ENCODE peak calls at places on chromosomes 1 and 21, in four cellular contexts. G is PC-3, Y is lower lobe of right lung, Q is AG04450. U is an unnamed sample.
A peak's percentile ranks its signal among the peaks of the same experiment; 100 is the strongest.

GRCh38 chr1:186535388-186536133 is 74.6 kb upstream of the PDC start:
- DNase-seq in G (peak; percentile 92), Y (no peak), Q (peak; percentile 73), U (peak; percentile 97)

GRCh38 chr1:228276901-228277490 is 69.2 kb downstream of the OBSCN start:
- DNase-seq in G (no peak), Y (peak; percentile 45), Q (no peak), U (no peak)

GRCh38 chr1:109050228-109050995 is 8.5 kb upstream of the WDR47 start:
- DNase-seq in G (peak; percentile 34), Y (no peak), Q (no peak), U (peak; percentile 95)

GRCh38 chr1:17065667-17066066 is 11.8 kb upstream of the SDHB start:
- DNase-seq in G (no peak), Y (no peak), Q (no peak), U (no peak)

GRCh38 chr1:234602334-234603220 is 7.4 kb downstream of the IRF2BP2 start:
- DNase-seq in G (peak; percentile 88), Y (no peak), Q (peak; percentile 86), U (peak; percentile 98)

GRCh38 chr1:201676061-201676644 is 137.2 kb downstream of the NAV1 start:
- DNase-seq in G (no peak), Y (peak; percentile 56), Q (no peak), U (no peak)

GRCh38 chr1:111442457-111442856 is 6.6 kb downstream of the WDR77 start:
- DNase-seq in G (no peak), Y (no peak), Q (no peak), U (no peak)

GRCh38 chr1:112536561-112536960 is 27.8 kb downstream of the WNT2B start:
- DNase-seq in G (no peak), Y (no peak), Q (no peak), U (no peak)

GRCh38 chr21:46159390-46159789 is 4.0 kb upstream of the FTCD start:
- DNase-seq in G (no peak), Y (no peak), Q (no peak), U (no peak)

GRCh38 chr1:8733463-8733862 is 84.0 kb downstream of the RERE start:
- DNase-seq in G (peak; percentile 83), Y (no peak), Q (no peak), U (peak; percentile 89)

GRCh38 chr1:76238094-76238551 is 163.6 kb downstream of the ST6GALNAC3 start:
- DNase-seq in G (no peak), Y (no peak), Q (no peak), U (no peak)

GRCh38 chr1:145927916-145928647 is 798 bp upstream of the RBM8A start:
- DNase-seq in G (no peak), Y (no peak), Q (no peak), U (no peak)

GRCh38 chr1:12047120-12047876 is 15.8 kb upstream of the TNFRSF8 start:
- DNase-seq in G (no peak), Y (no peak), Q (no peak), U (no peak)

GRCh38 chr1:195580988-195581387 is 1027.3 kb downstream of the KCNT2 start:
- DNase-seq in G (peak; percentile 8), Y (no peak), Q (no peak), U (no peak)

GRCh38 chr1:103109291-103109920 is 1.1 kb upstream of the COL11A1 start:
- DNase-seq in G (no peak), Y (no peak), Q (no peak), U (no peak)

GRCh38 chr1:228081144-228081543 is 1.4 kb upstream of the ARF1 start:
- DNase-seq in G (no peak), Y (peak; percentile 32), Q (no peak), U (no peak)

GRCh38 chr21:31957631-31958030 is 84.8 kb downstream of the HUNK start:
- DNase-seq in G (no peak), Y (no peak), Q (no peak), U (no peak)

GRCh38 chr1:20578062-20578461 is 10.8 kb upstream of the CDA start:
- DNase-seq in G (peak; percentile 91), Y (no peak), Q (no peak), U (peak; percentile 86)

GRCh38 chr1:19643602-19644419 is at the start of gene NBL1:
- DNase-seq in G (peak; percentile 62), Y (no peak), Q (no peak), U (peak; percentile 26)

GRCh38 chr1:9317591-9318331 is 25.1 kb downstream of the SPSB1 start:
- DNase-seq in G (peak; percentile 37), Y (no peak), Q (no peak), U (no peak)

GRCh38 chr1:2214541-2215241 is 13.4 kb upstream of the SKI start:
- DNase-seq in G (no peak), Y (peak; percentile 64), Q (no peak), U (no peak)

GRCh38 chr1:54086754-54087153 is 33.3 kb downstream of the TCEANC2 start:
- DNase-seq in G (no peak), Y (no peak), Q (no peak), U (no peak)

GRCh38 chr1:155596864-155597263 is 13.2 kb upstream of the MSTO1 start:
- DNase-seq in G (no peak), Y (no peak), Q (no peak), U (no peak)

DNA sequence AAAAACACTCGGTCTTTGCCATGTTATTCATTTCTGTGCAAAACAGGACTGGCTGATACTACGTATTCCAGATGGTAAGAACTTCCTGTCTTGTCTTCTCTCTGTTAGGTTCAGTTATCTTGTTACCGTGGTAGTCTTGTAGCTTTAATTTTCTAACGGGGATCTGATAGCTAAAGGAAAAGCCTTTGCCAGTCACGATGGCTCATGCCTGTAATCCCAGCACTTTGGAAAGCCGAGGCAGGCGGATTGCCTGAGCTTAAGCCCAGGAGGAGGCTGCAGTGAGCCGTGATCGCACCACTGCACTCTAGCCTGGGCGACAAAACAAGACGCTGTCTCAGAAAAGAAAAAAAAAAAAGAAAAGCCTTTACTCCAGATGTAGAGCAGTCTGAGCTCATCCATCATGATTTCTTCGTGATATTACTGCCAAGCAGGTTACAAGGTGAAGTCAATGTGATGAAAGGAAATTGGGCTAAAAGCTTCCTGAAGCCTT is 11.1 kb upstream of the MSTO1 start:
- DNase-seq in G (no peak), Y (no peak), Q (no peak), U (peak; percentile 5)
- H3K4me3 ChIP-seq in G (no peak overlapping the region), Y (no peak overlapping the region), Q (peak overlapping the region; percentile 15), U (no peak overlapping the region)

DNA sequence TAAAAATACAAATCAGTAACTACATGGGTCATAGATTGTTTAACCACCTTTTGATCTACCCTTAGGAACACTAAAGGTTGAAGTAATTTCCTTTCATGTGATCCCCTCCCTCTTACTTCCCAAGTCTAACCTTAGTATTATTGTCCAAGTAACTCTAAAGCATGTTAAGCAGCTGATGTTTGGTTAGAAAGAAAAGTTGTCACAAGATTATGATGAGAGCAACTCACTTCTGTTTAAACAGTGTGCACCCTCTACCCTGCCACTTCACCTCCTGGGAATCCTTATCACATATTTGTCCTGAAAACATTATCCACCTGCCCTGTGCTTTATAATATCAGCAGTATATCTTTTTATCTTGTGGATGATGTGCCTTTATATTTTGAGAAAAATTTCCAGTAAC is 194.2 kb downstream of the RPS6KC1 start:
- DNase-seq in G (no peak), Y (no peak), Q (no peak), U (no peak)
- TF ChIP-seq CTCF in G (no peak), Y (no peak), Q (no peak), U (no peak)

GRCh38 chr1:50416150-50416527 is 7.1 kb downstream of the DMRTA2 start:
- DNase-seq in G (no peak), Y (no peak), Q (no peak), U (no peak)

GRCh38 chr1:50417487-50417886 is 5.8 kb downstream of the DMRTA2 start:
- DNase-seq in G (no peak), Y (no peak), Q (no peak), U (no peak)

GRCh38 chr1:50416553-50417453 is 6.4 kb downstream of the DMRTA2 start:
- DNase-seq in G (no peak), Y (no peak), Q (no peak), U (no peak)

GRCh38 chr1:50414853-50415234 is 8.4 kb downstream of the DMRTA2 start:
- DNase-seq in G (no peak), Y (no peak), Q (no peak), U (no peak)

GRCh38 chr1:50415235-50416149 is 7.8 kb downstream of the DMRTA2 start:
- DNase-seq in G (no peak), Y (no peak), Q (no peak), U (no peak)
- H3K27me3 ChIP-seq in G (no peaks in the 10 kb centered on the region), Y (peaks cover 71% of the 10 kb centered on the region), Q (peaks cover 64% of the 10 kb centered on the region), U (peaks cover 28% of the 10 kb centered on the region)

DNA sequence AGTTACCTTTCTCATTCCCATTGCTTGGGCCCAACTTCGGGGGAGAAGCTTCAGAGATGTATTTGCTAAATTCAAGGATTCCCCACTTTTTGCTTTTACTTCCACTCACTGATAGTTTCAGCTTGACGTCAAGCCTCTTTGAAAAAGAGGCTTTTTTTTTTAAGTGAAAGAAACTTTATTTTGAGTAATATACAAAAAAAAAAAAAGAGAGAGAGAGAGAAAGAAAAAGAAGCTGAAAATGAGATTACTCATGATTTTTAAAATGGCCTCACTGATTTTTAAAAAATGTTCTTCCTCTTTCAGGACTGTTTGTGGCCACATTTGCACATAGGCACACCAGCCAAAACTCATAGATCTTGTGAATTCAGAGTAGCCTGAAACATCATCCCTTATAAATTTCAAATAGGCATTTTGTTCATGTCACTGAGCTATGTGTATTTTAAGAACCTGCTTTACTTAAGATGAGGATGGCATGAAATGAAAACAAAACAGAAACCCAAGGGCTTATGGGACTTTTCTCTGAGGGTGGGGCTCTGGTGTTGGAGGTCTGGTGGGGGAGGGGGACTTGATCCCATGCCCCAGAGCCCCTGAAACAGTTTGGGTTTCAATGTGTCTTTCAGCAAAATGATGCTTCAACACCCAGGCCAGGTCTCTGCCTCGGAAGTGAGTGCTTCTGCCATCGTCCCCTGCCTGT is 6.0 kb downstream of the ATF3 start:
- DNase-seq in G (no peak), Y (no peak), Q (no peak), U (peak; percentile 21)
- H3K4me3 ChIP-seq in G (no peak overlapping the region), Y (no peak overlapping the region), Q (no peak overlapping the region), U (no peak overlapping the region)

DNA sequence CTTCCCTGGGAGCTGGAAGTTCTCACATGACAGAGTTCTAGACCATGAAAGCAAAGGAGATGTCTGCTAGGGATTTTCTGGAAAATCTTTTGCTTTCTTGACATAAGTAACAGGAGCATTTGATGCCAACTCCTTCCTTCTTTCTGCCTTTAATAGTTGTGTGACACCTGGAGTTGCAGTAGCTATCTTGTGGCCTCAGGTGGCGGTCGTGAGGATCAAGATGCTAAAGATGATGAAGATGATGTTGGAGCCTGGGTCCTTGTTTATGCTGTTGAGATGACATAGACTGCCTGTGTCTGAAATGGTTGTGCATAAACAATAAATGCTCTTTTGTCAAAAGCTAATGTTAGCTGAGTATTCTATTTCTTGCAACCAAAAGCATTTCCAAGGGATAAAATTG is 32.7 kb upstream of the KIRREL1 start:
- DNase-seq in G (peak; percentile 10), Y (no peak), Q (no peak), U (no peak)
- TF ChIP-seq CTCF in G (peak; percentile 45), Y (no peak), Q (no peak), U (no peak)

GRCh38 chr1:63506782-63507181 is 16.2 kb downstream of the ITGB3BP start:
- DNase-seq in G (no peak), Y (no peak), Q (no peak), U (no peak)
- H3K27me3 ChIP-seq in G (no peaks in the 10 kb centered on the region), Y (no peaks in the 10 kb centered on the region), Q (no peaks in the 10 kb centered on the region), U (no peaks in the 10 kb centered on the region)

U was measured in bronchial epithelial cell.